ENCODE peak calls at places on chromosome 21, in four cellular contexts. G is fibroblast of the conjunctiva, X is mucosa of descending colon, J is adrenal gland. I is an unnamed sample.

GRCh38 chr21:38679531-38679930 is 126.2 kb upstream of the ETS2 start:
- DNase-seq in J (no peak), X (no peak), G (no peak), I (no peak)

GRCh38 chr21:34707876-34708325 is 39.1 kb downstream of the CLIC6 start:
- DNase-seq in X (no peak), G (no peak), J (no peak), I (no peak)

GRCh38 chr21:36127250-36127904 is 7.5 kb upstream of the CBR3 start:
- DNase-seq in X (no peak), J (no peak), G (no peak), I (no peak)

GRCh38 chr21:42377951-42378340 is 11.6 kb upstream of the TFF1 start:
- DNase-seq in J (no peak), G (no peak), X (peak), I (no peak)

GRCh38 chr21:44850905-44851657 is 22.4 kb downstream of the PTTG1IP start:
- DNase-seq in J (peak), X (peak), G (no peak), I (no peak)

GRCh38 chr21:33308586-33309490 is 15.9 kb upstream of the IFNAR1 start:
- DNase-seq in J (no peak), X (no peak), G (peak), I (no peak)

GRCh38 chr21:30882907-30883597 is 1.7 kb upstream of the KRTAP11-1 start:
- DNase-seq in J (no peak), X (no peak), G (no peak), I (no peak)

GRCh38 chr21:35222541-35222941 is 173.4 kb upstream of the RUNX1 start:
- DNase-seq in X (no peak), G (no peak), J (peak), I (no peak)

GRCh38 chr21:39137248-39138186 is 45.7 kb downstream of the PSMG1 start:
- DNase-seq in J (peak), G (peak), X (no peak), I (no peak)

GRCh38 chr21:32611471-32611997 is 643 bp downstream of the CFAP298 start:
- DNase-seq in J (peak), X (peak), G (no peak), I (no peak)

GRCh38 chr21:44483288-44484237 is 28.3 kb downstream of the LRRC3 start:
- DNase-seq in J (no peak), X (no peak), G (no peak), I (no peak)

GRCh38 chr21:40840441-40840840 is 6.5 kb downstream of the DSCAM start:
- DNase-seq in J (no peak), G (no peak), X (no peak), I (no peak)

GRCh38 chr21:44838038-44838895 is 20.4 kb upstream of the SUMO3 start:
- DNase-seq in X (peak), G (no peak), J (no peak), I (no peak)

GRCh38 chr21:36945496-36946138 is 20.9 kb downstream of the HLCS start:
- DNase-seq in G (no peak), X (no peak), J (no peak), I (no peak)

GRCh38 chr21:43597052-43597451 is 62.2 kb downstream of the HSF2BP start:
- DNase-seq in X (no peak), J (peak), G (no peak), I (peak)

GRCh38 chr21:36320421-36321324 is 676 bp downstream of the MORC3 start:
- DNase-seq in G (peak), J (peak), X (no peak), I (peak)

GRCh38 chr21:26794597-26795397 is 50.4 kb downstream of the ADAMTS1 start:
- DNase-seq in J (no peak), X (no peak), G (no peak), I (no peak)

GRCh38 chr21:42243026-42243425 is 24.1 kb downstream of the ABCG1 start:
- DNase-seq in G (no peak), J (no peak), X (no peak), I (no peak)

GRCh38 chr21:17469727-17470126 is 43.1 kb upstream of the CXADR start:
- DNase-seq in J (no peak), G (no peak), X (no peak), I (no peak)

GRCh38 chr21:36075171-36075570 is 5.3 kb downstream of the CBR1 start:
- DNase-seq in G (no peak), J (no peak), X (no peak), I (no peak)

GRCh38 chr21:33584455-33584854 is 4.0 kb downstream of the DONSON start:
- DNase-seq in X (no peak), G (no peak), J (no peak), I (no peak)

GRCh38 chr21:45256912-45257672 is 30.6 kb downstream of the POFUT2 start:
- DNase-seq in J (peak), G (no peak), X (no peak), I (no peak)

GRCh38 chr21:29800051-29800450 is 139.7 kb downstream of the GRIK1 start:
- DNase-seq in J (no peak), G (no peak), X (no peak), I (no peak)

GRCh38 chr21:15005391-15005790 is 59.4 kb downstream of the NRIP1 start:
- DNase-seq in G (no peak), X (no peak), J (peak), I (no peak)

GRCh38 chr21:42423197-42423675 is 19.5 kb downstream of the UBASH3A start:
- DNase-seq in G (no peak), J (no peak), X (no peak), I (no peak)

GRCh38 chr21:36347278-36347961 is 27.4 kb downstream of the MORC3 start:
- DNase-seq in J (no peak), X (no peak), G (no peak), I (no peak)

GRCh38 chr21:29168874-29169273 is 38.4 kb downstream of the MAP3K7CL start:
- DNase-seq in X (no peak), J (no peak), G (no peak), I (no peak)

GRCh38 chr21:29888437-29888836 is 51.4 kb downstream of the GRIK1 start:
- DNase-seq in J (no peak), G (peak), X (no peak), I (peak)

GRCh38 chr21:34280389-34280795 is 83.4 kb upstream of the KCNE2 start:
- DNase-seq in J (peak), X (no peak), G (peak), I (no peak)

GRCh38 chr21:28177008-28177603 is 815.6 kb downstream of the LTN1 start:
- DNase-seq in J (no peak), X (no peak), G (no peak), I (no peak)

GRCh38 chr21:14582934-14583628 is 37.0 kb upstream of the SAMSN1 start:
- DNase-seq in X (no peak), G (no peak), J (no peak), I (no peak)

GRCh38 chr21:35593000-35593502 is 467.3 kb downstream of the SETD4 start:
- DNase-seq in J (no peak), G (peak), X (no peak), I (no peak)

GRCh38 chr21:42148097-42148496 is 70.8 kb upstream of the ABCG1 start:
- DNase-seq in G (no peak), X (no peak), J (no peak), I (no peak)

GRCh38 chr21:36549470-36549869 is 69.5 kb upstream of the CLDN14 start:
- DNase-seq in X (no peak), J (no peak), G (no peak), I (no peak)

GRCh38 chr21:36849461-36849860 is 117.0 kb downstream of the HLCS start:
- DNase-seq in J (peak), X (no peak), G (no peak), I (no peak)